ENCODE peak calls at places on chromosomes 5 and 9, in six cellular contexts. One of them, this sample, is unnamed.

GRCh38 chr5:31215236-31215635 is 21.8 kb downstream of the CDH6 start:
- DNase-seq in stimulated activated CD4-positive, alpha-beta T cell treated with anti-CD3 and anti-CD28 coated beads, Interleukin-12 subunit alpha, Interleukin-12 subunit beta, amount 100 ng/mL, for 48 hours: no peak
- DNase-seq in SIG-M5: no peak
- DNase-seq in T-helper 2 cell: no peak
- DNase-seq in stimulated activated CD8-positive, alpha-beta memory T cell treated with anti-CD3 and anti-CD28 coated beads, Interleukin-2, amount 100 ng/mL, for 1 hour: no peak
- DNase-seq in WERI-Rb-1: no peak
- DNase-seq in this sample: no peak

GRCh38 chr5:107542831-107543231 is 127.9 kb downstream of the EFNA5 start:
- DNase-seq in WERI-Rb-1: no peak
- DNase-seq in SIG-M5: no peak
- DNase-seq in stimulated activated CD8-positive, alpha-beta memory T cell treated with anti-CD3 and anti-CD28 coated beads, Interleukin-2, amount 100 ng/mL, for 1 hour: no peak
- DNase-seq in T-helper 2 cell: no peak
- DNase-seq in stimulated activated CD4-positive, alpha-beta T cell treated with anti-CD3 and anti-CD28 coated beads, Interleukin-12 subunit alpha, Interleukin-12 subunit beta, amount 100 ng/mL, for 48 hours: no peak
- DNase-seq in this sample: peak; percentile 64

GRCh38 chr5:160269017-160269416 is 39.7 kb downstream of the FABP6 start:
- DNase-seq in T-helper 2 cell: no peak
- DNase-seq in SIG-M5: no peak
- DNase-seq in WERI-Rb-1: no peak
- DNase-seq in stimulated activated CD4-positive, alpha-beta T cell treated with anti-CD3 and anti-CD28 coated beads, Interleukin-12 subunit alpha, Interleukin-12 subunit beta, amount 100 ng/mL, for 48 hours: no peak
- DNase-seq in stimulated activated CD8-positive, alpha-beta memory T cell treated with anti-CD3 and anti-CD28 coated beads, Interleukin-2, amount 100 ng/mL, for 1 hour: no peak
- DNase-seq in this sample: peak; percentile 49

GRCh38 chr5:125575561-125576504 is 829.4 kb upstream of the ZNF608 start:
- DNase-seq in T-helper 2 cell: no peak
- DNase-seq in SIG-M5: no peak
- DNase-seq in stimulated activated CD8-positive, alpha-beta memory T cell treated with anti-CD3 and anti-CD28 coated beads, Interleukin-2, amount 100 ng/mL, for 1 hour: no peak
- DNase-seq in stimulated activated CD4-positive, alpha-beta T cell treated with anti-CD3 and anti-CD28 coated beads, Interleukin-12 subunit alpha, Interleukin-12 subunit beta, amount 100 ng/mL, for 48 hours: no peak
- DNase-seq in WERI-Rb-1: peak; percentile 89
- DNase-seq in this sample: peak; percentile 65

GRCh38 chr5:53994148-53994547 is 316.2 kb downstream of the ARL15 start:
- DNase-seq in T-helper 2 cell: no peak
- DNase-seq in WERI-Rb-1: no peak
- DNase-seq in stimulated activated CD8-positive, alpha-beta memory T cell treated with anti-CD3 and anti-CD28 coated beads, Interleukin-2, amount 100 ng/mL, for 1 hour: no peak
- DNase-seq in SIG-M5: no peak
- DNase-seq in stimulated activated CD4-positive, alpha-beta T cell treated with anti-CD3 and anti-CD28 coated beads, Interleukin-12 subunit alpha, Interleukin-12 subunit beta, amount 100 ng/mL, for 48 hours: no peak
- DNase-seq in this sample: no peak

GRCh38 chr5:1447772-1448361 is 2.6 kb upstream of the SLC6A3 start:
- DNase-seq in SIG-M5: no peak
- DNase-seq in WERI-Rb-1: peak; percentile 8
- DNase-seq in T-helper 2 cell: no peak
- DNase-seq in stimulated activated CD8-positive, alpha-beta memory T cell treated with anti-CD3 and anti-CD28 coated beads, Interleukin-2, amount 100 ng/mL, for 1 hour: no peak
- DNase-seq in stimulated activated CD4-positive, alpha-beta T cell treated with anti-CD3 and anti-CD28 coated beads, Interleukin-12 subunit alpha, Interleukin-12 subunit beta, amount 100 ng/mL, for 48 hours: no peak
- DNase-seq in this sample: no peak

GRCh38 chr5:108530706-108531105 is 148.8 kb upstream of the FBXL17 start:
- DNase-seq in stimulated activated CD8-positive, alpha-beta memory T cell treated with anti-CD3 and anti-CD28 coated beads, Interleukin-2, amount 100 ng/mL, for 1 hour: no peak
- DNase-seq in stimulated activated CD4-positive, alpha-beta T cell treated with anti-CD3 and anti-CD28 coated beads, Interleukin-12 subunit alpha, Interleukin-12 subunit beta, amount 100 ng/mL, for 48 hours: no peak
- DNase-seq in SIG-M5: no peak
- DNase-seq in T-helper 2 cell: no peak
- DNase-seq in WERI-Rb-1: no peak
- DNase-seq in this sample: no peak

GRCh38 chr5:160923927-160924705 is 72.1 kb upstream of the ATP10B start:
- DNase-seq in T-helper 2 cell: no peak
- DNase-seq in stimulated activated CD4-positive, alpha-beta T cell treated with anti-CD3 and anti-CD28 coated beads, Interleukin-12 subunit alpha, Interleukin-12 subunit beta, amount 100 ng/mL, for 48 hours: no peak
- DNase-seq in WERI-Rb-1: no peak
- DNase-seq in stimulated activated CD8-positive, alpha-beta memory T cell treated with anti-CD3 and anti-CD28 coated beads, Interleukin-2, amount 100 ng/mL, for 1 hour: no peak
- DNase-seq in SIG-M5: no peak
- DNase-seq in this sample: no peak

GRCh38 chr5:78699565-78700143 is 51.1 kb upstream of the LHFPL2 start:
- DNase-seq in SIG-M5: no peak
- DNase-seq in stimulated activated CD8-positive, alpha-beta memory T cell treated with anti-CD3 and anti-CD28 coated beads, Interleukin-2, amount 100 ng/mL, for 1 hour: no peak
- DNase-seq in stimulated activated CD4-positive, alpha-beta T cell treated with anti-CD3 and anti-CD28 coated beads, Interleukin-12 subunit alpha, Interleukin-12 subunit beta, amount 100 ng/mL, for 48 hours: no peak
- DNase-seq in T-helper 2 cell: no peak
- DNase-seq in WERI-Rb-1: no peak
- DNase-seq in this sample: peak; percentile 75

GRCh38 chr5:58458851-58459275 is 1.0 kb downstream of the PLK2 start:
- DNase-seq in WERI-Rb-1: no peak
- DNase-seq in stimulated activated CD8-positive, alpha-beta memory T cell treated with anti-CD3 and anti-CD28 coated beads, Interleukin-2, amount 100 ng/mL, for 1 hour: no peak
- DNase-seq in stimulated activated CD4-positive, alpha-beta T cell treated with anti-CD3 and anti-CD28 coated beads, Interleukin-12 subunit alpha, Interleukin-12 subunit beta, amount 100 ng/mL, for 48 hours: no peak
- DNase-seq in T-helper 2 cell: no peak
- DNase-seq in SIG-M5: no peak
- DNase-seq in this sample: no peak

GRCh38 chr9:99778308-99778707 is 43.4 kb upstream of the NR4A3 start:
- DNase-seq in SIG-M5: no peak
- DNase-seq in WERI-Rb-1: no peak
- DNase-seq in T-helper 2 cell: no peak
- DNase-seq in stimulated activated CD4-positive, alpha-beta T cell treated with anti-CD3 and anti-CD28 coated beads, Interleukin-12 subunit alpha, Interleukin-12 subunit beta, amount 100 ng/mL, for 48 hours: peak; percentile 28
- DNase-seq in stimulated activated CD8-positive, alpha-beta memory T cell treated with anti-CD3 and anti-CD28 coated beads, Interleukin-2, amount 100 ng/mL, for 1 hour: no peak
- DNase-seq in this sample: no peak

GRCh38 chr5:132692632-132692967 is 18.8 kb downstream of the IL4 start:
- DNase-seq in SIG-M5: no peak
- DNase-seq in stimulated activated CD4-positive, alpha-beta T cell treated with anti-CD3 and anti-CD28 coated beads, Interleukin-12 subunit alpha, Interleukin-12 subunit beta, amount 100 ng/mL, for 48 hours: no peak
- DNase-seq in T-helper 2 cell: no peak
- DNase-seq in WERI-Rb-1: no peak
- DNase-seq in stimulated activated CD8-positive, alpha-beta memory T cell treated with anti-CD3 and anti-CD28 coated beads, Interleukin-2, amount 100 ng/mL, for 1 hour: no peak
- DNase-seq in this sample: no peak

GRCh38 chr5:10489810-10490426 is 48.2 kb downstream of the ROPN1L start:
- DNase-seq in WERI-Rb-1: no peak
- DNase-seq in T-helper 2 cell: no peak
- DNase-seq in SIG-M5: peak; percentile 64
- DNase-seq in stimulated activated CD8-positive, alpha-beta memory T cell treated with anti-CD3 and anti-CD28 coated beads, Interleukin-2, amount 100 ng/mL, for 1 hour: no peak
- DNase-seq in stimulated activated CD4-positive, alpha-beta T cell treated with anti-CD3 and anti-CD28 coated beads, Interleukin-12 subunit alpha, Interleukin-12 subunit beta, amount 100 ng/mL, for 48 hours: no peak
- DNase-seq in this sample: no peak

GRCh38 chr9:88691811-88692210 is 156.8 kb downstream of the NXNL2 start:
- DNase-seq in SIG-M5: no peak
- DNase-seq in stimulated activated CD4-positive, alpha-beta T cell treated with anti-CD3 and anti-CD28 coated beads, Interleukin-12 subunit alpha, Interleukin-12 subunit beta, amount 100 ng/mL, for 48 hours: no peak
- DNase-seq in stimulated activated CD8-positive, alpha-beta memory T cell treated with anti-CD3 and anti-CD28 coated beads, Interleukin-2, amount 100 ng/mL, for 1 hour: no peak
- DNase-seq in WERI-Rb-1: no peak
- DNase-seq in T-helper 2 cell: no peak
- DNase-seq in this sample: no peak

GRCh38 chr5:36777105-36777757 is 99.3 kb upstream of the NIPBL start:
- DNase-seq in WERI-Rb-1: peak; percentile 74
- DNase-seq in T-helper 2 cell: no peak
- DNase-seq in SIG-M5: no peak
- DNase-seq in stimulated activated CD4-positive, alpha-beta T cell treated with anti-CD3 and anti-CD28 coated beads, Interleukin-12 subunit alpha, Interleukin-12 subunit beta, amount 100 ng/mL, for 48 hours: no peak
- DNase-seq in stimulated activated CD8-positive, alpha-beta memory T cell treated with anti-CD3 and anti-CD28 coated beads, Interleukin-2, amount 100 ng/mL, for 1 hour: no peak
- DNase-seq in this sample: peak; percentile 26

GRCh38 chr9:72911247-72911775 is 41.5 kb downstream of the ALDH1A1 start:
- DNase-seq in T-helper 2 cell: no peak
- DNase-seq in WERI-Rb-1: no peak
- DNase-seq in stimulated activated CD8-positive, alpha-beta memory T cell treated with anti-CD3 and anti-CD28 coated beads, Interleukin-2, amount 100 ng/mL, for 1 hour: no peak
- DNase-seq in SIG-M5: no peak
- DNase-seq in stimulated activated CD4-positive, alpha-beta T cell treated with anti-CD3 and anti-CD28 coated beads, Interleukin-12 subunit alpha, Interleukin-12 subunit beta, amount 100 ng/mL, for 48 hours: no peak
- DNase-seq in this sample: no peak

GRCh38 chr5:133199366-133199901 is 147.6 kb downstream of the HSPA4 start:
- DNase-seq in WERI-Rb-1: no peak
- DNase-seq in T-helper 2 cell: no peak
- DNase-seq in stimulated activated CD4-positive, alpha-beta T cell treated with anti-CD3 and anti-CD28 coated beads, Interleukin-12 subunit alpha, Interleukin-12 subunit beta, amount 100 ng/mL, for 48 hours: no peak
- DNase-seq in SIG-M5: no peak
- DNase-seq in stimulated activated CD8-positive, alpha-beta memory T cell treated with anti-CD3 and anti-CD28 coated beads, Interleukin-2, amount 100 ng/mL, for 1 hour: no peak
- DNase-seq in this sample: no peak

GRCh38 chr9:14616188-14616982 is 76.8 kb downstream of the ZDHHC21 start:
- DNase-seq in stimulated activated CD4-positive, alpha-beta T cell treated with anti-CD3 and anti-CD28 coated beads, Interleukin-12 subunit alpha, Interleukin-12 subunit beta, amount 100 ng/mL, for 48 hours: no peak
- DNase-seq in WERI-Rb-1: no peak
- DNase-seq in stimulated activated CD8-positive, alpha-beta memory T cell treated with anti-CD3 and anti-CD28 coated beads, Interleukin-2, amount 100 ng/mL, for 1 hour: no peak
- DNase-seq in T-helper 2 cell: no peak
- DNase-seq in SIG-M5: no peak
- DNase-seq in this sample: no peak

GRCh38 chr5:76384705-76385104 is 18.4 kb upstream of the IQGAP2 start:
- DNase-seq in SIG-M5: no peak
- DNase-seq in stimulated activated CD8-positive, alpha-beta memory T cell treated with anti-CD3 and anti-CD28 coated beads, Interleukin-2, amount 100 ng/mL, for 1 hour: no peak
- DNase-seq in WERI-Rb-1: no peak
- DNase-seq in T-helper 2 cell: no peak
- DNase-seq in stimulated activated CD4-positive, alpha-beta T cell treated with anti-CD3 and anti-CD28 coated beads, Interleukin-12 subunit alpha, Interleukin-12 subunit beta, amount 100 ng/mL, for 48 hours: no peak
- DNase-seq in this sample: no peak

GRCh38 chr5:4868140-4868735 is 271.9 kb upstream of the ADAMTS16 start:
- DNase-seq in WERI-Rb-1: peak; percentile 80
- DNase-seq in SIG-M5: no peak
- DNase-seq in stimulated activated CD8-positive, alpha-beta memory T cell treated with anti-CD3 and anti-CD28 coated beads, Interleukin-2, amount 100 ng/mL, for 1 hour: no peak
- DNase-seq in T-helper 2 cell: no peak
- DNase-seq in stimulated activated CD4-positive, alpha-beta T cell treated with anti-CD3 and anti-CD28 coated beads, Interleukin-12 subunit alpha, Interleukin-12 subunit beta, amount 100 ng/mL, for 48 hours: peak; percentile 15
- DNase-seq in this sample: peak; percentile 77

GRCh38 chr5:169705322-169705721 is 68.2 kb downstream of the DOCK2 start:
- DNase-seq in SIG-M5: no peak
- DNase-seq in stimulated activated CD4-positive, alpha-beta T cell treated with anti-CD3 and anti-CD28 coated beads, Interleukin-12 subunit alpha, Interleukin-12 subunit beta, amount 100 ng/mL, for 48 hours: no peak
- DNase-seq in T-helper 2 cell: no peak
- DNase-seq in stimulated activated CD8-positive, alpha-beta memory T cell treated with anti-CD3 and anti-CD28 coated beads, Interleukin-2, amount 100 ng/mL, for 1 hour: no peak
- DNase-seq in WERI-Rb-1: no peak
- DNase-seq in this sample: no peak

GRCh38 chr5:32627219-32627880 is 42.0 kb downstream of the SUB1 start:
- DNase-seq in WERI-Rb-1: no peak
- DNase-seq in T-helper 2 cell: no peak
- DNase-seq in stimulated activated CD8-positive, alpha-beta memory T cell treated with anti-CD3 and anti-CD28 coated beads, Interleukin-2, amount 100 ng/mL, for 1 hour: no peak
- DNase-seq in stimulated activated CD4-positive, alpha-beta T cell treated with anti-CD3 and anti-CD28 coated beads, Interleukin-12 subunit alpha, Interleukin-12 subunit beta, amount 100 ng/mL, for 48 hours: no peak
- DNase-seq in SIG-M5: no peak
- DNase-seq in this sample: no peak

GRCh38 chr5:127865273-127865672 is 162.1 kb downstream of the CCDC192 start:
- DNase-seq in WERI-Rb-1: no peak
- DNase-seq in T-helper 2 cell: no peak
- DNase-seq in stimulated activated CD8-positive, alpha-beta memory T cell treated with anti-CD3 and anti-CD28 coated beads, Interleukin-2, amount 100 ng/mL, for 1 hour: no peak
- DNase-seq in SIG-M5: no peak
- DNase-seq in stimulated activated CD4-positive, alpha-beta T cell treated with anti-CD3 and anti-CD28 coated beads, Interleukin-12 subunit alpha, Interleukin-12 subunit beta, amount 100 ng/mL, for 48 hours: no peak
- DNase-seq in this sample: no peak

GRCh38 chr9:126126012-126126411 is 200.6 kb upstream of the MVB12B start:
- DNase-seq in WERI-Rb-1: no peak
- DNase-seq in stimulated activated CD8-positive, alpha-beta memory T cell treated with anti-CD3 and anti-CD28 coated beads, Interleukin-2, amount 100 ng/mL, for 1 hour: no peak
- DNase-seq in SIG-M5: no peak
- DNase-seq in stimulated activated CD4-positive, alpha-beta T cell treated with anti-CD3 and anti-CD28 coated beads, Interleukin-12 subunit alpha, Interleukin-12 subunit beta, amount 100 ng/mL, for 48 hours: no peak
- DNase-seq in T-helper 2 cell: no peak
- DNase-seq in this sample: peak; percentile 38

GRCh38 chr9:112245126-112245525 is 70.0 kb upstream of the SUSD1 start:
- DNase-seq in WERI-Rb-1: no peak
- DNase-seq in stimulated activated CD8-positive, alpha-beta memory T cell treated with anti-CD3 and anti-CD28 coated beads, Interleukin-2, amount 100 ng/mL, for 1 hour: no peak
- DNase-seq in T-helper 2 cell: no peak
- DNase-seq in stimulated activated CD4-positive, alpha-beta T cell treated with anti-CD3 and anti-CD28 coated beads, Interleukin-12 subunit alpha, Interleukin-12 subunit beta, amount 100 ng/mL, for 48 hours: no peak
- DNase-seq in SIG-M5: no peak
- DNase-seq in this sample: no peak

GRCh38 chr9:29211681-29212589 is 1638.7 kb upstream of the C9orf72 start:
- DNase-seq in stimulated activated CD4-positive, alpha-beta T cell treated with anti-CD3 and anti-CD28 coated beads, Interleukin-12 subunit alpha, Interleukin-12 subunit beta, amount 100 ng/mL, for 48 hours: peak; percentile 14
- DNase-seq in T-helper 2 cell: no peak
- DNase-seq in WERI-Rb-1: peak; percentile 70
- DNase-seq in SIG-M5: no peak
- DNase-seq in stimulated activated CD8-positive, alpha-beta memory T cell treated with anti-CD3 and anti-CD28 coated beads, Interleukin-2, amount 100 ng/mL, for 1 hour: no peak
- DNase-seq in this sample: peak; percentile 82

GRCh38 chr5:17436766-17437221 is 61.2 kb upstream of the TAF11L2 start:
- DNase-seq in WERI-Rb-1: no peak
- DNase-seq in stimulated activated CD8-positive, alpha-beta memory T cell treated with anti-CD3 and anti-CD28 coated beads, Interleukin-2, amount 100 ng/mL, for 1 hour: no peak
- DNase-seq in SIG-M5: peak; percentile 63
- DNase-seq in stimulated activated CD4-positive, alpha-beta T cell treated with anti-CD3 and anti-CD28 coated beads, Interleukin-12 subunit alpha, Interleukin-12 subunit beta, amount 100 ng/mL, for 48 hours: no peak
- DNase-seq in T-helper 2 cell: no peak
- DNase-seq in this sample: no peak

GRCh38 chr9:134629061-134629585 is 12.5 kb upstream of the COL5A1 start:
- DNase-seq in stimulated activated CD4-positive, alpha-beta T cell treated with anti-CD3 and anti-CD28 coated beads, Interleukin-12 subunit alpha, Interleukin-12 subunit beta, amount 100 ng/mL, for 48 hours: no peak
- DNase-seq in stimulated activated CD8-positive, alpha-beta memory T cell treated with anti-CD3 and anti-CD28 coated beads, Interleukin-2, amount 100 ng/mL, for 1 hour: no peak
- DNase-seq in SIG-M5: no peak
- DNase-seq in WERI-Rb-1: peak; percentile 6
- DNase-seq in T-helper 2 cell: no peak
- DNase-seq in this sample: peak; percentile 2

GRCh38 chr9:96874947-96875459 is 20.7 kb upstream of the ZNF782 start:
- DNase-seq in WERI-Rb-1: no peak
- DNase-seq in stimulated activated CD8-positive, alpha-beta memory T cell treated with anti-CD3 and anti-CD28 coated beads, Interleukin-2, amount 100 ng/mL, for 1 hour: no peak
- DNase-seq in T-helper 2 cell: no peak
- DNase-seq in stimulated activated CD4-positive, alpha-beta T cell treated with anti-CD3 and anti-CD28 coated beads, Interleukin-12 subunit alpha, Interleukin-12 subunit beta, amount 100 ng/mL, for 48 hours: no peak
- DNase-seq in SIG-M5: no peak
- DNase-seq in this sample: no peak

GRCh38 chr5:96079075-96079474 is 117.4 kb upstream of the ELL2 start:
- DNase-seq in SIG-M5: no peak
- DNase-seq in T-helper 2 cell: no peak
- DNase-seq in WERI-Rb-1: no peak
- DNase-seq in stimulated activated CD8-positive, alpha-beta memory T cell treated with anti-CD3 and anti-CD28 coated beads, Interleukin-2, amount 100 ng/mL, for 1 hour: no peak
- DNase-seq in stimulated activated CD4-positive, alpha-beta T cell treated with anti-CD3 and anti-CD28 coated beads, Interleukin-12 subunit alpha, Interleukin-12 subunit beta, amount 100 ng/mL, for 48 hours: peak; percentile 34
- DNase-seq in this sample: no peak